ENCODE peak calls at places on chromosomes 11 and 22, in four cellular contexts. R is IMR-90, I is H1, M is H9. H is an unnamed sample.

GRCh38 chr11:126229782-126230540 is 18.4 kb downstream of the FAM118B start:
- DNase-seq in R (peak; percentile 65), I (no peak), M (no peak), H (no peak)

GRCh38 chr11:7671807-7672206 is 1.5 kb downstream of the CYB5R2 start:
- DNase-seq in R (no peak), I (no peak), M (no peak), H (no peak)

GRCh38 chr11:23134627-23135026 is 274.4 kb upstream of the CCDC179 start:
- DNase-seq in R (no peak), I (no peak), M (no peak), H (no peak)

GRCh38 chr11:35138058-35138457 is 913 bp upstream of the CD44 start:
- DNase-seq in R (no peak), I (no peak), M (no peak), H (no peak)

GRCh38 chr22:19943665-19944026 is 2.0 kb upstream of the TXNRD2 start:
- DNase-seq in R (peak; percentile 76), I (no peak), M (peak; percentile 35), H (peak; percentile 85)

GRCh38 chr11:28110839-28111235 is 2.6 kb downstream of the METTL15 start:
- DNase-seq in R (no peak), I (no peak), M (no peak), H (no peak)

GRCh38 chr22:27804683-27805297 is 3.2 kb upstream of the MN1 start:
- DNase-seq in R (peak; percentile 64), I (no peak), M (peak; percentile 79), H (peak; percentile 72)

GRCh38 chr11:74322667-74323066 is 11.2 kb upstream of the P4HA3 start:
- DNase-seq in R (peak; percentile 16), I (no peak), M (no peak), H (no peak)

GRCh38 chr11:123103326-123103980 is 41.5 kb upstream of the HSPA8 start:
- DNase-seq in R (peak; percentile 75), I (no peak), M (no peak), H (peak; percentile 78)

DNA sequence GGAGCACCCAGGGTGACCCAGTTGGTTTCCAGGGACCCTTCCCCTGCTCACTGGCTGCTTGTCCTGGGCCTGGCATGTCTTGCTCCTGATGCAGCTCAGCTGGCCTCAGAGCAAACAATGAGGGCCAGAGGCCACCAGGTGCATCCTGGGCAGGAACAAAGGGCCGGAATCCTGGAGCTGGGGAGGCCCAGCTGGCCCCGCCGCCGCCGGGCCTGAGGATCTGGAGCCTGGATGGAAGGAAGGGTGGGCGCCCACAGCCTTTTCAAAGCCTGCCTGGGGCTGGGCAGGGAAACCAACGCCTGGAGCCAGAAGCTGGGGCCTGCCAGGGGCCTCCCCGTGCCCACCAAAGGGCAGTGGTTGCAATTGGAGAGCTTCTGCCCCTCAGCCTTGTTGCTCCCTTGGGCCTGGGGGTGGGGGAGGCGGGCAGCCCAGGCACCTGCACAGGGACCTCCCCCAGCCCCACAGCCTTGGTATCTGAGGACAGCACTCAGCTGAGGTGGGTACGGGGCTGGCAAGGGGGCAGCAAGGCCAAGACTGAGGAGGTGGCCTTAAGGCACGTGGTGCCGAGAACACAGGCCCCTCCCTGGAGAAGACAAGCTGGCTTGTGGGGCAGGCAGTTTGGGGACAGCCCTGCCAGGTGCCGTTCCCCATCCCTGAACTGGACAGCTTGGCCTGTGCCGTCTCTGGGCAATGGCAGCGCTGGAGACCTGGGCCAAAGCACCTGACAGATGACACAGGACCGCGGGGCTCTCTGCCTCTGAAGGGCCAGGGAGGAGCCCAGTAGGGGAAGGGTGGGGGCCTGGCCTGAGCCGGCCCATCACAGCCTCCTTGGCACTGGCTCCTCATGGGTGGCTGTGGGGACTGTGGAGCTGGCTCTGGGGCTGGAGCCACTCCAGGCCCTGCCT is 7.1 kb upstream of the ADORA2A start:
- DNase-seq in R (no peak), I (no peak), M (no peak), H (no peak)
- H4K5ac ChIP-seq in R (no peak overlapping the region), I (no peak overlapping the region), M (no peak overlapping the region), H (no peak overlapping the region)

DNA sequence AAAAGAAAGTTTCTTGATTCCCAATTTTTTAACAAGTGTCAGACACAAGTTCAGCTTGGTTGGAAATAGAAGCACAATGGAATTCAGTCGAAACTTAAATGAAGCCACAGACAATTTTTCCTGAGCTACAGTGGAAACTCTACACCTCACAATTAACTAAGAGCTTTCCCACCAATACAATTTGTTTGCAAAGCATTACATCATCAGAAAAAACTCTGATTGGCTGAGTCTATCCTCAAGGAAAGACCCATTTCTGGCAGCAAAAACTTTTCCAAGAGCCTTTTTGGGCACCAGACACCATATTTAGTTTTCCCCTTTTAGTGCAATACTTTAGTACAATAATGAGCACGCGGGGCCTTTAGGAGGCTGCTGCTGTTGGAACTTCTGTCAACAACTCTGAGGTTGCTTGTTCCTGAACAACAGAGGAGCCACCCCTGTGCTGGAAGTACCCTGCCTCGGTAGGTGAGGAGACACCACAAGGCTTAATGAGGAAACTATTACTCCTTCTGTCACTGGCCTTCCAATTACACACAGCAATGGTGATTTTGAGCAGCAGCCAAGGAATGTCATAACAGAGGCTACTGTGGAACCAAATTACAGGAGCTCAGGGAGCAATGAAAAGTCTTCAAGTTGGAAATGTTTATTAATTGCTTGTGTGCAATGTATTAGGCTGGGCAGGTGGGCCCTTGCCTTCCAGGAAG is 61.9 kb upstream of the BARX2 start:
- DNase-seq in R (peak; percentile 49), I (no peak), M (no peak), H (no peak)
- H3K18ac ChIP-seq in R (no peak overlapping the region), I (no peak overlapping the region), M (no peak overlapping the region), H (no peak overlapping the region)

DNA sequence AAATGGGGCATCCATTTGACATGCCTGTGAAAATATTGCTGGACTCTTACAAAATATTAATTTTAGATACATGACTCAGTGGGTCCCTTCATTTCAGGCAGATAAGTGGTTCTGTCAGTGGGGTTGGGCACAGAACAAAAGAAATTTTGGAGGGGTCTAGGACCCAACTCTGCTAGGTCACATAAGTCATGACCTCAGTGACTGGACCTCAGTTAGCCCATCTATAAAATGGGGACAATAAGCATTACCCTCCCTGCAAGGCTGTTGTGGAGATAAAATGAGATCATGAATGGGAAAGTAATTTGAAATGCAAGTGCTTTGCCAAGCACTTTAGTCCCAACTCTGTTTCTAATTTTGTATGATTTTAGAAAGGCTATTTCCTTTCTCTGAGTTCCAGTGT is 23.8 kb downstream of the ADORA2A start:
- DNase-seq in R (no peak), I (no peak), M (no peak), H (no peak)
- H4K5ac ChIP-seq in R (no peak overlapping the region), I (no peak overlapping the region), M (no peak overlapping the region), H (no peak overlapping the region)

GRCh38 chr22:46618667-46619066 is 1.5 kb upstream of the GRAMD4 start:
- DNase-seq in R (no peak), I (no peak), M (no peak), H (no peak)
- H3K18ac ChIP-seq in R (no peak overlapping the region), I (no peak overlapping the region), M (no peak overlapping the region), H (no peak overlapping the region)

GRCh38 chr11:27085605-27086004 is 45.0 kb downstream of the BBOX1 start:
- DNase-seq in R (no peak), I (no peak), M (no peak), H (no peak)

GRCh38 chr11:27088353-27088752 is 47.7 kb downstream of the BBOX1 start:
- DNase-seq in R (no peak), I (no peak), M (no peak), H (no peak)

GRCh38 chr11:27094062-27094587 is 53.5 kb downstream of the BBOX1 start:
- DNase-seq in R (no peak), I (no peak), M (no peak), H (no peak)

GRCh38 chr11:27087425-27087824 is 46.8 kb downstream of the BBOX1 start:
- DNase-seq in R (peak; percentile 19), I (no peak), M (no peak), H (no peak)

GRCh38 chr11:27089746-27090145 is 49.1 kb downstream of the BBOX1 start:
- DNase-seq in R (no peak), I (no peak), M (no peak), H (no peak)
- H4K5ac ChIP-seq in R (no peak overlapping the region), I (no peak overlapping the region), M (no peak overlapping the region), H (no peak overlapping the region)

GRCh38 chr11:42727879-42728278 is 583.9 kb upstream of the API5 start:
- DNase-seq in R (no peak), I (no peak), M (no peak), H (no peak)
- H3K18ac ChIP-seq in R (no peak overlapping the region), I (no peak overlapping the region), M (no peak overlapping the region), H (no peak overlapping the region)

GRCh38 chr22:37014835-37015586 is 4.2 kb downstream of the TST start:
- DNase-seq in R (no peak), I (no peak), M (no peak), H (no peak)
- H4K5ac ChIP-seq in R (no peak overlapping the region), I (no peak overlapping the region), M (no peak overlapping the region), H (no peak overlapping the region)